ENCODE peak calls at places on chromosomes 1 and 21, in four cellular contexts. One of them, this sample, is unnamed.

GRCh38 chr21:33976082-33976979 is 60.7 kb upstream of the ATP5PO start:
- DNase-seq in MG63: peak
- DNase-seq in stimulated activated CD4-positive, alpha-beta T cell treated with anti-CD3 and anti-CD28 coated beads, Interleukin-2, amount 100 ng/mL, for 48 hours: peak
- DNase-seq in hypothalamus: no peak
- DNase-seq in this sample: peak

GRCh38 chr1:156676820-156677615 is at the start of gene NES:
- DNase-seq in hypothalamus: peak
- DNase-seq in stimulated activated CD4-positive, alpha-beta T cell treated with anti-CD3 and anti-CD28 coated beads, Interleukin-2, amount 100 ng/mL, for 48 hours: no peak
- DNase-seq in MG63: no peak
- DNase-seq in this sample: no peak

GRCh38 chr1:23695667-23696066 is 4.1 kb downstream of the RPL11 start:
- DNase-seq in stimulated activated CD4-positive, alpha-beta T cell treated with anti-CD3 and anti-CD28 coated beads, Interleukin-2, amount 100 ng/mL, for 48 hours: no peak
- DNase-seq in MG63: no peak
- DNase-seq in hypothalamus: no peak
- DNase-seq in this sample: no peak

GRCh38 chr1:107220036-107220435 is 79.2 kb downstream of the NTNG1 start:
- DNase-seq in stimulated activated CD4-positive, alpha-beta T cell treated with anti-CD3 and anti-CD28 coated beads, Interleukin-2, amount 100 ng/mL, for 48 hours: no peak
- DNase-seq in hypothalamus: no peak
- DNase-seq in MG63: no peak
- DNase-seq in this sample: no peak

GRCh38 chr1:32703479-32704291 is 1.1 kb upstream of the SYNC start:
- DNase-seq in MG63: peak
- DNase-seq in hypothalamus: peak
- DNase-seq in stimulated activated CD4-positive, alpha-beta T cell treated with anti-CD3 and anti-CD28 coated beads, Interleukin-2, amount 100 ng/mL, for 48 hours: no peak
- DNase-seq in this sample: no peak

GRCh38 chr1:100178092-100178491 is at the start of gene LRRC39:
- DNase-seq in MG63: no peak
- DNase-seq in hypothalamus: no peak
- DNase-seq in stimulated activated CD4-positive, alpha-beta T cell treated with anti-CD3 and anti-CD28 coated beads, Interleukin-2, amount 100 ng/mL, for 48 hours: no peak
- DNase-seq in this sample: no peak

GRCh38 chr1:184647471-184647870 is 107.2 kb downstream of the EDEM3 start:
- DNase-seq in MG63: no peak
- DNase-seq in hypothalamus: no peak
- DNase-seq in stimulated activated CD4-positive, alpha-beta T cell treated with anti-CD3 and anti-CD28 coated beads, Interleukin-2, amount 100 ng/mL, for 48 hours: no peak
- DNase-seq in this sample: no peak

GRCh38 chr21:28615276-28615675 is 377.4 kb downstream of the LTN1 start:
- DNase-seq in hypothalamus: no peak
- DNase-seq in MG63: peak
- DNase-seq in stimulated activated CD4-positive, alpha-beta T cell treated with anti-CD3 and anti-CD28 coated beads, Interleukin-2, amount 100 ng/mL, for 48 hours: no peak
- DNase-seq in this sample: no peak

GRCh38 chr1:156865865-156866678 is 5.4 kb downstream of the NTRK1 start:
- DNase-seq in hypothalamus: no peak
- DNase-seq in MG63: no peak
- DNase-seq in stimulated activated CD4-positive, alpha-beta T cell treated with anti-CD3 and anti-CD28 coated beads, Interleukin-2, amount 100 ng/mL, for 48 hours: no peak
- DNase-seq in this sample: no peak